ENCODE peak calls at places on chromosomes 2 and 18, in four cellular contexts. U, I, L and F are unnamed samples.

GRCh38 chr2:218216336-218216673 is 684 bp upstream of the ARPC2 start:
- DNase-seq in U (no peak), I (no peak), L (no peak), F (no peak)

GRCh38 chr2:152718047-152718908 is at the start of gene ARL6IP6:
- DNase-seq in U (peak), I (peak), L (peak), F (peak)

GRCh38 chr2:216692636-216693413 is 2.5 kb downstream of the IGFBP5 start:
- DNase-seq in U (peak), I (no peak), L (no peak), F (peak)

GRCh38 chr2:103367877-103368276 is 606.0 kb downstream of the TMEM182 start:
- DNase-seq in U (no peak), I (no peak), L (no peak), F (no peak)

GRCh38 chr2:121944072-121944829 is 188.8 kb downstream of the TSN start:
- DNase-seq in U (no peak), I (no peak), L (no peak), F (no peak)

GRCh38 chr2:64338910-64339500 is 115.0 kb upstream of the LGALSL start:
- DNase-seq in U (no peak), I (no peak), L (no peak), F (no peak)

GRCh38 chr2:187526776-187527175 is 27.5 kb downstream of the TFPI start:
- DNase-seq in U (no peak), I (no peak), L (no peak), F (no peak)

GRCh38 chr2:235647836-235648235 is 154.0 kb downstream of the AGAP1 start:
- DNase-seq in U (no peak), I (no peak), L (no peak), F (no peak)

GRCh38 chr2:37454851-37455762 is 110.7 kb downstream of the QPCT start:
- DNase-seq in U (no peak), I (no peak), L (no peak), F (no peak)

GRCh38 chr2:120768112-120769048 is 32.7 kb downstream of the GLI2 start:
- DNase-seq in U (no peak), I (no peak), L (no peak), F (no peak)

GRCh38 chr18:28167835-28168349 is 9.0 kb downstream of the CDH2 start:
- DNase-seq in U (no peak), I (no peak), L (peak), F (no peak)

GRCh38 chr2:28348149-28348567 is 44.5 kb upstream of the FOSL2 start:
- DNase-seq in U (no peak), I (no peak), L (no peak), F (no peak)

GRCh38 chr18:50038448-50038847 is 156.5 kb downstream of the MYO5B start:
- DNase-seq in U (no peak), I (no peak), L (no peak), F (no peak)

GRCh38 chr2:23384551-23385349 is at the start of gene KLHL29:
- DNase-seq in U (peak), I (no peak), L (no peak), F (peak)

GRCh38 chr2:60898567-60898966 is 17.2 kb downstream of the REL start:
- DNase-seq in U (no peak), I (no peak), L (no peak), F (no peak)

GRCh38 chr2:172098650-172099471 is 3.8 kb downstream of the DLX2 start:
- DNase-seq in U (peak), I (no peak), L (peak), F (no peak)

GRCh38 chr18:12516049-12516677 is 108.4 kb downstream of the PRELID3A start:
- DNase-seq in U (no peak), I (no peak), L (no peak), F (no peak)

GRCh38 chr2:24317491-24317920 is 42.8 kb downstream of the ITSN2 start:
- DNase-seq in U (no peak), I (no peak), L (peak), F (no peak)

GRCh38 chr2:159706385-159706980 is 5.8 kb upstream of the MARCHF7 start:
- DNase-seq in U (no peak), I (no peak), L (no peak), F (no peak)

GRCh38 chr2:152335016-152335850 is at the start of gene FMNL2:
- DNase-seq in U (peak), I (peak), L (peak), F (peak)

GRCh38 chr2:104443137-104443536 is 410.8 kb upstream of the POU3F3 start:
- DNase-seq in U (no peak), I (no peak), L (no peak), F (no peak)

GRCh38 chr2:53028259-53028658 is 739.3 kb upstream of the CHAC2 start:
- DNase-seq in U (no peak), I (no peak), L (no peak), F (no peak)

GRCh38 chr2:136025057-136025973 is 39.9 kb upstream of the DARS1 start:
- DNase-seq in U (peak), I (no peak), L (no peak), F (peak)

DNA sequence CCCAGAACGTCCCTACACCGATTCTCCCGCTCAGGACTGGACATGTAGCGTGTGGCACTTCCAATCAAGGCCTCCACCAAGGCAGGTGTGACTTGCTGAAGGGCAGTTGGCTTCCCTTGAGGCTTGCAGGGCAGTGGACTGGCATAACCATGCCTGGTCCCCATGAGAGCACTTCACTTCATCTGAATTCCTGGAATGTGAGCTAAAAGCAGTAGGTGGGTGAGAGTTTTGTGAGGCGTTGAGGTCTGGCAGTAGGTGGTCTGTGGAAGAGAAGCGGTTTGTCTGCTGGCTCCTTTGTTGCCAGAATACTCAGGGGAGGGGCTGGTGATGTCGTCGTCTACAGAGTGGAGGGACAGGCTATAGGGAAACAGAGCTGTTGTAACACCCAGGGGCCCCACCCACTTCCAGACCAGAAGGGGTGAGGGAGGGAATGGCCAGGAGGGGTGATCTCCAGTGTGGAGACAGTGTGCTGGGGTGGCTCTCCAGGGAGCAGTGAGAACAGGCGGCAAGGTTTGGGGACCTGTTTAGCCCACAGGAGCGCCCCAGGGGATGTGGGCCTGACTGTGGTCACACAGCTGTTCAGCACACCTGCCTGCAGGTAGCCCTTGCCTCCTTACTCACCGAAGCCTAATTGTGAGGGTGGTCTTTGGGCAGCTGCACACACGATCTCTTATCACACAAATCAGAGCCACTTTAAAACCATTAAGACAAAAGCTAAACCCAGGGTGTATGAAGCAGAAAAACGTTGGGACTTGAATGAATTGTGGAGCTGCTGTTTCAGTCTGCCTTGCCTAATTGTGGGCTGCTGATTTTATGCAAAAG is 21.5 kb upstream of the ALKAL2 start:
- DNase-seq in U (peak), I (no peak), L (no peak), F (no peak)
- TF ChIP-seq FOXK2 in U (no peak), I (no peak), L (no peak), F (no peak)

GRCh38 chr2:234271342-234271741 is 220.8 kb downstream of the SPP2 start:
- DNase-seq in U (no peak), I (no peak), L (no peak), F (no peak)

GRCh38 chr2:234269769-234270204 is 219.3 kb downstream of the SPP2 start:
- DNase-seq in U (no peak), I (no peak), L (no peak), F (no peak)

GRCh38 chr2:234272069-234272850 is 221.8 kb downstream of the SPP2 start:
- DNase-seq in U (no peak), I (no peak), L (no peak), F (no peak)

GRCh38 chr2:234275515-234275914 is 221.4 kb downstream of the ARL4C start:
- DNase-seq in U (no peak), I (no peak), L (no peak), F (no peak)

DNA sequence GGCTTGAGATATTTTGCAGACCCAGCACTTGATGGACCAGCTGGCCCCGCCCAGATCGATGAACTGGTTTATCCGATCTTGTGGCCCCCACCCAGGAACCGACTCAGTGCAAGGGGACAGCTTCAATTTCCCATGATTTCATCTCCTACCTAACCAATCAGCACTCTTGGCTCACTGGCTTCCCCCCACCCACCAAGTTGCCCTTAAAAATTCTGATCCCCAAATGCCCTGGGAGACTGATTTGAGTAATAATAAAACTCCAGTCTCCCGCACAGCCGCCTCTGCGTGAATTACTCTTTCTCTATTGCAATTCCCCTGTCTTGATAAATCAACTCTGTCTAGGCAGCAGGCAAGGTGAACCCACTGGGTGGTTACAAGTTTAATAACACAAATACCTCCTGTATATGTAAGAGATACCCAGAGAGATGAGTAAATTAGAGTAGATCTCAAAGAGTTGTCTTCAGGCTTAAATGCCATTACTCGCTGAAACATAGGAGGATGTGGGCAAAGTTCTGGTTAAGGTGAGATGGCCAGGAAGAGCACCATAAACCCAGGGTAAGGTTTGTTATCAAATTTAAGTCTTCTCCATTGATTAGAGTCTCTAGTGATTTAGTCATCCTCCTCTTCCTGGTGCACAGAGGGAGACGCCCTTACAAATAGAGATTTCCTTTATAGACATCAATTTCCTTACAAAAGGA is 222.8 kb downstream of the ARL4C start:
- DNase-seq in U (no peak), I (no peak), L (no peak), F (no peak)
- TF ChIP-seq FOXK2 in U (no peak), I (no peak), L (no peak), F (no peak)

GRCh38 chr2:41610501-41611242 is 437.1 kb upstream of the PKDCC start:
- DNase-seq in U (no peak), I (no peak), L (no peak), F (no peak)
- TF ChIP-seq FOXK2 in U (no peak), I (no peak), L (no peak), F (no peak)

GRCh38 chr18:58069721-58070292 is 25.8 kb downstream of the NEDD4L start:
- DNase-seq in U (no peak), I (no peak), L (no peak), F (no peak)

GRCh38 chr18:58064406-58064998 is 20.5 kb downstream of the NEDD4L start:
- DNase-seq in U (no peak), I (no peak), L (no peak), F (no peak)

GRCh38 chr18:58067611-58068010 is 23.6 kb downstream of the NEDD4L start:
- DNase-seq in U (no peak), I (no peak), L (no peak), F (no peak)

DNA sequence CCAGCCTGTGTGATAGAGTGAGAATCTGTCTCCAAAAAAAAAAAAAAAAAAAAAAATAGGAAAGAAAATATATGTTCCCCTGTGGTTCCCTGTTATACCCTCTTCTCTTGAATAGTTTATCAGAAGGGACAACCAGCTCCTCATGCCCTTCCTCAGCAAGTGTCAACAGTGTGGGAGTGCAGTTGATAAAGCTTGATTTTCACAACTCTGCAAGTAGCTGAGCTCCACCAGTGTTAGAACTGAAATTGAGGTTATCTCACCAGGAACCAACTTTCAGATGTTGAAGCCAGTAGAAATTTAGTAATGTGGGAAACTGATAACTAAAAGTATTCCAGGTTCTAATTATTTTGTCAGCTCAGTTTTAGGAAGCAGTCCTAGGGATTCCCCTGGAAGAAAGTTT is 25.1 kb downstream of the NEDD4L start:
- DNase-seq in U (no peak), I (no peak), L (no peak), F (no peak)
- TF ChIP-seq FOXK2 in U (no peak), I (no peak), L (no peak), F (no peak)

GRCh38 chr2:102166189-102166845 is 20.5 kb upstream of the IL1RL2 start:
- DNase-seq in U (no peak), I (no peak), L (peak), F (no peak)
- TF ChIP-seq FOXK2 in U (no peak), I (no peak), L (no peak), F (no peak)

DNA sequence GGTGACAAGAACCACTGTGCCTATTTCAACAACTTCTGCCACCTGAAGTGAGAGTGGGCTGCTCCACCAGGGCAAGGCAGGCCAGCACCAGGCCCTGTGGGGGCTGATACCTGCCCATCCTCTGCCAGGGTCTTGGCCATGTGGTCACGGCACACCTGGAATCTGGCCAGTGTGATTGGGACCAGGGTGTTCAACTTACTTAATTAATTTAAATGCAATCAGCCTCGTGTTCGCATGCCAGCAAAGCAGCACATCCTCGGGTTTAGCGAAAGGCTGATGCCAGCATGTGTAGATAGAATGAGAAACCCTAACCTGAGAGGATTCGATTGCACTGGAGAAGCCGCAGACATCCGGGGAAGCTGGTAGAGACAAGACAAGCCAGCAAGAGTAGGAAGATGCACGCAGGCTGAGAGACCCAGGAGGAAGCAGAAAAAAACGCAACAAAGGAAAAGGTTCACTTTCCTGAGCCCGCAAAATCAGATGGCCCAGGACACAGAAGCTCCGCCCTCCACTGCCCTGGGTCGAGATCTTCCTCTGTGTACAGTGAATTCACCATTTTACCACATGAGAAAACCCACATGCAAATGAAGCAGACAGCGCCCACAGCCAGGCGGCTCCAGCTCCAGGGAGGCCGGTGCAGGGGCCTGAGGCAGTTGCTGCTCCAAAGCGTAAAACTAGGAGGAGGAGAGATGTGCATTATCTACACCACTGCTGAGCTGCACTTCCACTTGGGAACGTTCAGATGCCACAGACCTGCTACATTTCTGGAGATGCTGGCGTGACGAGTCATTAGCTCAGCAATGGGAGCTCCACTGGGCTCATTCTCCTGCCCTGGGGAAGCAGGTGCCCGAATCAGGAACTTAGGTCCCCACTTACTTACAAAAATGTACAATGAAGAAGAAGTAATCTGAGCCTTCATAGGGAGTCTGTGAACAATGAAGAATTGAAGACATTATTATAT is 92.1 kb downstream of the TMEM18 start:
- DNase-seq in U (no peak), I (no peak), L (no peak), F (no peak)
- TF ChIP-seq FOXK2 in U (no peak), I (no peak), L (no peak), F (no peak)